ENCODE peak calls at places on chromosomes 4 and X, in four cellular contexts. One of them, this sample, is unnamed.

GRCh38 chr4:141912831-141913230 is 276.4 kb downstream of the IL15 start:
- DNase-seq in tibial nerve: peak
- DNase-seq in stomach: peak
- DNase-seq in body of pancreas: peak
- DNase-seq in this sample: no peak

GRCh38 chr4:102344520-102344954 is 745 bp downstream of the SLC39A8 start:
- DNase-seq in tibial nerve: peak
- DNase-seq in stomach: peak
- DNase-seq in body of pancreas: no peak
- DNase-seq in this sample: no peak

GRCh38 chr4:137156054-137156453 is 376.2 kb downstream of the PCDH18 start:
- DNase-seq in tibial nerve: no peak
- DNase-seq in stomach: no peak
- DNase-seq in body of pancreas: no peak
- DNase-seq in this sample: no peak

GRCh38 chr4:3226467-3226866 is 22.5 kb upstream of the MSANTD1 start:
- DNase-seq in tibial nerve: no peak
- DNase-seq in stomach: peak
- DNase-seq in body of pancreas: peak
- DNase-seq in this sample: no peak

GRCh38 chrX:52271212-52271611 is 86.5 kb downstream of the MAGED4 start:
- DNase-seq in tibial nerve: no peak
- DNase-seq in stomach: no peak
- DNase-seq in body of pancreas: peak
- DNase-seq in this sample: no peak

GRCh38 chr4:3293410-3294391 is 880 bp downstream of the RGS12 start:
- DNase-seq in tibial nerve: no peak
- DNase-seq in stomach: peak
- DNase-seq in body of pancreas: no peak
- DNase-seq in this sample: no peak

GRCh38 chr4:184250795-184251679 is 33.4 kb upstream of the ENPP6 start:
- DNase-seq in tibial nerve: no peak
- DNase-seq in stomach: no peak
- DNase-seq in body of pancreas: no peak
- DNase-seq in this sample: no peak

GRCh38 chr4:176789955-176790354 is 2.8 kb downstream of the VEGFC start:
- DNase-seq in tibial nerve: no peak
- DNase-seq in stomach: no peak
- DNase-seq in body of pancreas: no peak
- DNase-seq in this sample: no peak

GRCh38 chr4:79865253-79865652 is 207.8 kb downstream of the ANTXR2 start:
- DNase-seq in tibial nerve: no peak
- DNase-seq in stomach: no peak
- DNase-seq in body of pancreas: no peak
- DNase-seq in this sample: no peak

GRCh38 chr4:87425711-87426110 is 3.3 kb downstream of the NUDT9 start:
- DNase-seq in tibial nerve: no peak
- DNase-seq in stomach: no peak
- DNase-seq in body of pancreas: no peak
- DNase-seq in this sample: no peak

GRCh38 chr4:185599844-185600243 is 64.5 kb upstream of the PDLIM3 start:
- DNase-seq in tibial nerve: no peak
- DNase-seq in stomach: no peak
- DNase-seq in body of pancreas: no peak
- DNase-seq in this sample: no peak

GRCh38 chr4:71472946-71473345 is 134.1 kb downstream of the SLC4A4 start:
- DNase-seq in tibial nerve: no peak
- DNase-seq in stomach: no peak
- DNase-seq in body of pancreas: no peak
- DNase-seq in this sample: no peak

GRCh38 chr4:153651041-153651960 is 32.8 kb upstream of the TLR2 start:
- DNase-seq in tibial nerve: peak
- DNase-seq in stomach: no peak
- DNase-seq in body of pancreas: peak
- DNase-seq in this sample: no peak

GRCh38 chr4:83686166-83686565 is 150.3 kb downstream of the GPAT3 start:
- DNase-seq in tibial nerve: no peak
- DNase-seq in stomach: no peak
- DNase-seq in body of pancreas: no peak
- DNase-seq in this sample: no peak

GRCh38 chrX:6313356-6313755 is 84.7 kb upstream of the NLGN4X start:
- DNase-seq in tibial nerve: no peak
- DNase-seq in stomach: no peak
- DNase-seq in body of pancreas: no peak
- DNase-seq in this sample: no peak

GRCh38 chr4:108651068-108651794 is 832 bp downstream of the OSTC start:
- DNase-seq in tibial nerve: no peak
- DNase-seq in stomach: no peak
- DNase-seq in body of pancreas: peak
- DNase-seq in this sample: no peak

GRCh38 chrX:11435568-11435967 is 142.4 kb downstream of the AMELX start:
- DNase-seq in tibial nerve: no peak
- DNase-seq in stomach: no peak
- DNase-seq in body of pancreas: no peak
- DNase-seq in this sample: no peak

GRCh38 chr4:103934178-103934789 is 214.5 kb upstream of the TACR3 start:
- DNase-seq in tibial nerve: peak
- DNase-seq in stomach: no peak
- DNase-seq in body of pancreas: peak
- DNase-seq in this sample: no peak

GRCh38 chr4:153947998-153948397 is 159.1 kb upstream of the SFRP2 start:
- DNase-seq in tibial nerve: no peak
- DNase-seq in stomach: no peak
- DNase-seq in body of pancreas: no peak
- DNase-seq in this sample: no peak

DNA sequence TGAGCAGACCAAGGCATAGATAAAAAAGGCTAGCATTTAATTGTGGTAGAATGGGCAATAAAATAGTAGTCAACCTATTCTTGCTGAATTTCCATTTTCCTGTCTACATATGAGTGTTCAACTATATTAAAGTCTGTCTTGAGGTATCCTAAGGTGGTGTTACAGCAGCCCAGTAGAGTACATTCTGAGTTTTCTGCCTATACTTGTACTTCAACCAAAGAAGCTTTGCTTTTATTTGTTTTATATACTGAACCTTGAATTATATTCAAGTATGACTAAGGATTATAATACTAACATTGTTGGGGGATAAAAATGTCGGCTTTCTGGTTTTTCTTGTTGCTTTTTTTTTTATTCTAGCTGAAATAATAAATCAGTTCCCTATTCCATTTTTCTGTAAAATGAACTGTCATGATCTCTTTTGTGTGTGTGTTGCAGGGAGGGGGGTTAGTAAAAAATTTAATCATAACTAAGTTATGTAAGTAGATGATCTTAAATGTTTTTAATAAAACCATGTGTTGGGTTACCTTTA is 106.7 kb downstream of the PDLIM5 start:
- DNase-seq in tibial nerve: no peak
- DNase-seq in stomach: no peak
- DNase-seq in body of pancreas: no peak
- DNase-seq in this sample: no peak
- H3K27ac ChIP-seq in tibial nerve: no peak
- H3K27ac ChIP-seq in stomach: no peak
- H3K27ac ChIP-seq in body of pancreas: no peak
- H3K27ac ChIP-seq in this sample: no peak

GRCh38 chr4:1126506-1126905 is 13.1 kb upstream of the RNF212 start:
- DNase-seq in tibial nerve: no peak
- DNase-seq in stomach: no peak
- DNase-seq in body of pancreas: no peak
- DNase-seq in this sample: no peak

GRCh38 chr4:1136028-1136427 is 22.7 kb upstream of the RNF212 start:
- DNase-seq in tibial nerve: no peak
- DNase-seq in stomach: no peak
- DNase-seq in body of pancreas: peak
- DNase-seq in this sample: no peak

GRCh38 chr4:1133033-1133432 is 19.7 kb upstream of the RNF212 start:
- DNase-seq in tibial nerve: no peak
- DNase-seq in stomach: no peak
- DNase-seq in body of pancreas: no peak
- DNase-seq in this sample: no peak

DNA sequence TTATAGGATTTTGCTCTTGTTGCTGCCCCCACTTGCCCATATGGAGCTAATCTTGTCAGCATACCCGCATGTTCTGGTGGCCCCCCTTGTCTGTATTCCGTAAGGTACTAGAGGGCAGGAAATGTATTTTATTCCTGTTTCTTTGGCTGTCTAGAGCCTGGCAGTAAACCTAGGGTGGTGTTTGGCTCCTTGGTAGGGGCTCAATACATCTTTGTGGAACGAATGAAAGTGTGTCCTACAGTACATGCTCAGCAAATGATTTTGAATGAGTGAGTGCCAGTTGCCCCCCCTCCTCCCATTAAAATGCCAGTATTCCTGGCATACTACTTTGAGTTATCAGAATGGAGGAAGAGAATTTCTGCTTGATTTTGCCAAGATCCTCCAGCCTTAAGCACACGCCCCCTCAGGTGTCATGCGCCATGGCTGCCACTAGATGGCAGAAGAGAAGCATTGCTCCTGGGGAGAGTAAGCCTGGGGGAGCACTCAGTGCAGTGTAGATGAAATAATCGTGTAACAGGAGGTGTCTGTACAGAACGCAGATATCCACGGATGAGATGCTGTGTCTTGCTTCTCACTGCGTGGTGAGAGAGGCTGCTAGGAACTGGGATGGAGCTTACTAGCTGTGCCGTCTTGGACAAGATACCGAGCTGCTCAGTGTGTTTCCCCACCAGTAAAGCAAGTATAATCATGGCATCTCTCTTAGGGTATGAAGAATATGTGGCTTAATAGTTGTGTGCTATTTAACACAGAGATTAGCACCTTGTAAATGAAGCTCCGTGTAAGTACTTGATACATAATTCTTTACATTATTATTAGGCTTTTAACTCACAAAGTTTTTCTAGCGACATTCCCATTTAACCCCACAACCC is 17.2 kb upstream of the RNF212 start:
- DNase-seq in tibial nerve: peak
- DNase-seq in stomach: peak
- DNase-seq in body of pancreas: peak
- DNase-seq in this sample: peak
- TF ChIP-seq POLR2A in tibial nerve: no peak
- TF ChIP-seq POLR2A in stomach: no peak
- TF ChIP-seq POLR2A in body of pancreas: no peak
- TF ChIP-seq POLR2A in this sample: no peak

DNA sequence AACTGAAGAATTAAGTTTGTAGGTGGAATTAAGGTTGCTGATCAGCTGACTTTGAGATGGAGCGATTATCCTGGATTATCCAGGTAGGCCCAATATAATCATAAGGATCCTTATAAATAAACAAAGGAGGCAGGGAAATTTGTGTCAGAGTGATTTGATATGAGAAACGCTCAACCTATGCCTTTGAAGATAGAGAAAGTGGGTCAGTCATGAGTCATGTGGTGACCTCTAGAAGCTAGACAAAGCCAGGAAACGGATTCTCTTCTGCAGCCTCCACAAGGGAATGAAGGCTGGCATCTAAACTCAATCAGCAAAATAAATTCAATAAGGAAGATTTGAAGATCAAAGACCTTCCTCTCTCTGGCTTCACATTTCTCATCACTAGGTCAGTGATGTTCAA is 41.5 kb upstream of the SMIM10 start:
- DNase-seq in tibial nerve: no peak
- DNase-seq in stomach: no peak
- DNase-seq in body of pancreas: no peak
- DNase-seq in this sample: no peak
- H3K27ac ChIP-seq in tibial nerve: no peak
- H3K27ac ChIP-seq in stomach: no peak
- H3K27ac ChIP-seq in body of pancreas: no peak
- H3K27ac ChIP-seq in this sample: no peak

GRCh38 chrX:71143508-71143907 is 1.1 kb upstream of the NLGN3 start:
- DNase-seq in tibial nerve: peak
- DNase-seq in stomach: peak
- DNase-seq in body of pancreas: peak
- DNase-seq in this sample: no peak

GRCh38 chrX:71148278-71148663 is 3.6 kb downstream of the NLGN3 start:
- DNase-seq in tibial nerve: no peak
- DNase-seq in stomach: no peak
- DNase-seq in body of pancreas: no peak
- DNase-seq in this sample: no peak

GRCh38 chrX:71144651-71145050 is at the start of gene NLGN3:
- DNase-seq in tibial nerve: no peak
- DNase-seq in stomach: no peak
- DNase-seq in body of pancreas: no peak
- DNase-seq in this sample: no peak

GRCh38 chrX:71151366-71151765 is 6.7 kb downstream of the NLGN3 start:
- DNase-seq in tibial nerve: no peak
- DNase-seq in stomach: no peak
- DNase-seq in body of pancreas: no peak
- DNase-seq in this sample: no peak

GRCh38 chrX:71147496-71148277 is 3.0 kb downstream of the NLGN3 start:
- DNase-seq in tibial nerve: no peak
- DNase-seq in stomach: no peak
- DNase-seq in body of pancreas: no peak
- DNase-seq in this sample: no peak
- TF ChIP-seq POLR2A in tibial nerve: no peak
- TF ChIP-seq POLR2A in stomach: no peak
- TF ChIP-seq POLR2A in body of pancreas: no peak
- TF ChIP-seq POLR2A in this sample: no peak

GRCh38 chr4:121064482-121064881 is 7.9 kb downstream of the NDNF start:
- DNase-seq in tibial nerve: no peak
- DNase-seq in stomach: no peak
- DNase-seq in body of pancreas: no peak
- DNase-seq in this sample: no peak
- H3K27ac ChIP-seq in tibial nerve: no peak
- H3K27ac ChIP-seq in stomach: no peak
- H3K27ac ChIP-seq in body of pancreas: no peak
- H3K27ac ChIP-seq in this sample: no peak

GRCh38 chr4:82372874-82373815 is 646 bp downstream of the HNRNPD start:
- DNase-seq in tibial nerve: peak
- DNase-seq in stomach: peak
- DNase-seq in body of pancreas: peak
- DNase-seq in this sample: peak
- TF ChIP-seq POLR2A in tibial nerve: no peak
- TF ChIP-seq POLR2A in stomach: no peak
- TF ChIP-seq POLR2A in body of pancreas: no peak
- TF ChIP-seq POLR2A in this sample: no peak

GRCh38 chr4:76588268-76588667 is 153.2 kb downstream of the SHROOM3 start:
- DNase-seq in tibial nerve: no peak
- DNase-seq in stomach: no peak
- DNase-seq in body of pancreas: no peak
- DNase-seq in this sample: no peak
- H3K27ac ChIP-seq in tibial nerve: no peak
- H3K27ac ChIP-seq in stomach: peak
- H3K27ac ChIP-seq in body of pancreas: peak
- H3K27ac ChIP-seq in this sample: peak

DNA sequence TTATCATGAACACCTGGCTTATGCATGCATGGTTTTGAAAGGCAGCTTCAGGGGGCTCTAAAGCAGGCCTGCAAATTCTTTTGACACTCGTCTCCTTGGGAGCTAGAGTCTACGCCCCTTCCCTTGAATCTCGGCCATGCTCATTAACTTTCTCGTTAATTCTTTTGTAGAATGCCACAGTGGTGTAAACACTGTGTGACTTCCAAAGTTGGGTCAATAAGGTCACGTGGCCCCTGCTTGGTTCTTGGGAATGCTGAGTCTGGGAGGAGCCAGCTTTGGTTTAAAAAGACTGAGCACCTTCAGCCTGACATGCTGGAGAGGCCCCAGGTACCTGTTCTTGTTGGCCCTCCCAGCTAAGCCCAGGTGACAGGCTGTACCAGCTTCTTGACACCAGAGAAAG is 228.4 kb downstream of the DHRSX start:
- DNase-seq in tibial nerve: no peak
- DNase-seq in stomach: no peak
- DNase-seq in body of pancreas: no peak
- DNase-seq in this sample: no peak
- TF ChIP-seq POLR2A in tibial nerve: no peak
- TF ChIP-seq POLR2A in stomach: no peak
- TF ChIP-seq POLR2A in body of pancreas: no peak
- TF ChIP-seq POLR2A in this sample: no peak